ENCODE peak calls at places on chromosome 2, in six cellular contexts. Y is tibial artery, H is AG10803, S is astrocyte of the spinal cord, F is Peyer's patch, W is GM06990. Z is an unnamed sample.

GRCh38 chr2:218996937-218997336 is 3.7 kb upstream of the CRYBA2 start:
- DNase-seq in F (no peak), Y (no peak), S (no peak), H (no peak), W (no peak), Z (no peak)

GRCh38 chr2:24820175-24820513 is 26.9 kb downstream of the CENPO start:
- DNase-seq in Y (no peak), S (no peak), H (no peak), F (no peak), W (no peak), Z (no peak)

GRCh38 chr2:97748397-97748796 is 35.0 kb downstream of the ZAP70 start:
- DNase-seq in Y (no peak), W (peak), F (peak), S (no peak), H (peak), Z (peak)

GRCh38 chr2:40716879-40717278 is 265.0 kb upstream of the SLC8A1 start:
- DNase-seq in W (no peak), F (no peak), S (peak), Y (no peak), H (peak), Z (no peak)

GRCh38 chr2:130376433-130377293 is 20.8 kb downstream of the PTPN18 start:
- DNase-seq in F (no peak), S (no peak), W (peak), H (no peak), Y (no peak), Z (no peak)

GRCh38 chr2:144322379-144322778 is 197.5 kb downstream of the ZEB2 start:
- DNase-seq in H (peak), F (no peak), W (no peak), S (no peak), Y (no peak), Z (no peak)

GRCh38 chr2:65366595-65367125 is 65.7 kb downstream of the SPRED2 start:
- DNase-seq in Y (no peak), H (peak), W (no peak), F (peak), S (peak), Z (no peak)

GRCh38 chr2:238286551-238286950 is 1.9 kb downstream of the PER2 start:
- DNase-seq in S (peak), F (peak), Y (peak), H (peak), W (no peak), Z (no peak)

GRCh38 chr2:239275037-239275685 is 125.7 kb downstream of the HDAC4 start:
- DNase-seq in Y (peak), S (peak), F (peak), W (peak), H (peak), Z (peak)

GRCh38 chr2:189118386-189118785 is 61.2 kb downstream of the COL5A2 start:
- DNase-seq in H (no peak), F (no peak), Y (no peak), W (no peak), S (no peak), Z (no peak)

GRCh38 chr2:136255648-136256461 is 137.9 kb upstream of the CXCR4 start:
- DNase-seq in H (no peak), W (peak), S (no peak), F (peak), Y (no peak), Z (peak)

GRCh38 chr2:172951554-172951953 is 124.1 kb upstream of the MAP3K20 start:
- DNase-seq in S (no peak), H (no peak), F (no peak), Y (no peak), W (no peak), Z (no peak)

GRCh38 chr2:174952607-174953006 is 52.6 kb downstream of the CHN1 start:
- DNase-seq in F (no peak), Y (no peak), H (peak), S (peak), W (no peak), Z (no peak)

GRCh38 chr2:180478883-180479282 is 471.8 kb upstream of the CWC22 start:
- DNase-seq in H (peak), F (no peak), W (no peak), Y (no peak), S (no peak), Z (no peak)

GRCh38 chr2:241728627-241729026 is 5.8 kb upstream of the D2HGDH start:
- DNase-seq in H (no peak), F (no peak), Y (no peak), S (no peak), W (no peak), Z (no peak)

GRCh38 chr2:121205321-121205942 is 79.6 kb downstream of the TFCP2L1 start:
- DNase-seq in H (peak), S (peak), F (no peak), Y (peak), W (no peak), Z (no peak)

GRCh38 chr2:134405641-134406081 is 151.8 kb downstream of the MGAT5 start:
- DNase-seq in W (no peak), H (peak), Y (no peak), F (no peak), S (peak), Z (no peak)

GRCh38 chr2:132279930-132280615 is 118.3 kb upstream of the ANKRD30BL start:
- DNase-seq in H (no peak), W (no peak), Y (no peak), F (no peak), S (no peak), Z (no peak)

GRCh38 chr2:9191044-9191481 is 15.5 kb upstream of the ASAP2 start:
- DNase-seq in F (peak), W (no peak), Y (peak), H (peak), S (peak), Z (no peak)

DNA sequence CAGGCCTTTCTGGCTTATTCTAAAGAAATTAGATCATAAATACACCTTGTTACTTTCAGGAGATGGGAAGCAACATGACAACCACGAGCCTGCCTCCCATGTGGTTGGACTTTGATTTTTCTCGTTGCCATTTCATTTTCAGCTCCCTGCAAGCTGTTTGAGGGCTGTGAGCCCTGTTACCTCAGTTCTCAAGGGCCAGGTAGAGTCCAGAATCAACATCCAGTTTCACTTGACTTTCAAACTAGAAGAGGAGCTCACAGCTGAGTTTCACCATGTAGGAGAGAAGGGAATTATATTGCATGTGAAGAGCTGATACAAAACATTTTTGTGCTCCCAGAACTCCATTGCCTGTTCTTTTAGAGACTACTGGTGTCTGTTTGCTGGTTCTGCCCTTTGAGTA is 159.7 kb upstream of the BCL2L11 start:
- DNase-seq in F (no peak), W (no peak), Y (no peak), H (no peak), S (no peak), Z (no peak)
- H3K4me3 ChIP-seq in F (no peak), W (no peak), Y (no peak), H (no peak), S (no peak), Z (no peak)

GRCh38 chr2:201924453-201924852 is 109.2 kb upstream of the FZD7 start:
- DNase-seq in Y (no peak), F (no peak), S (no peak), H (no peak), W (no peak), Z (no peak)

GRCh38 chr2:201928363-201928762 is 105.3 kb upstream of the FZD7 start:
- DNase-seq in W (no peak), F (no peak), S (no peak), Y (no peak), H (no peak), Z (no peak)

GRCh38 chr2:201923991-201924390 is 109.7 kb upstream of the FZD7 start:
- DNase-seq in S (no peak), H (no peak), W (no peak), F (no peak), Y (no peak), Z (no peak)

GRCh38 chr2:201923436-201923975 is 110.1 kb upstream of the FZD7 start:
- DNase-seq in F (no peak), H (no peak), Y (no peak), W (no peak), S (no peak), Z (no peak)

GRCh38 chr2:201926071-201926470 is 107.6 kb upstream of the FZD7 start:
- DNase-seq in Y (no peak), W (no peak), S (no peak), H (peak), F (no peak), Z (no peak)
- H3K4me3 ChIP-seq in Y (no peak), W (no peak), S (no peak), H (no peak), F (no peak), Z (no peak)

GRCh38 chr2:222651721-222652420 is 4.0 kb downstream of the FARSB start:
- DNase-seq in F (no peak), W (no peak), H (peak), Y (no peak), S (no peak), Z (no peak)
- H3K4me3 ChIP-seq in F (no peak), W (no peak), H (no peak), Y (no peak), S (no peak), Z (no peak)

DNA sequence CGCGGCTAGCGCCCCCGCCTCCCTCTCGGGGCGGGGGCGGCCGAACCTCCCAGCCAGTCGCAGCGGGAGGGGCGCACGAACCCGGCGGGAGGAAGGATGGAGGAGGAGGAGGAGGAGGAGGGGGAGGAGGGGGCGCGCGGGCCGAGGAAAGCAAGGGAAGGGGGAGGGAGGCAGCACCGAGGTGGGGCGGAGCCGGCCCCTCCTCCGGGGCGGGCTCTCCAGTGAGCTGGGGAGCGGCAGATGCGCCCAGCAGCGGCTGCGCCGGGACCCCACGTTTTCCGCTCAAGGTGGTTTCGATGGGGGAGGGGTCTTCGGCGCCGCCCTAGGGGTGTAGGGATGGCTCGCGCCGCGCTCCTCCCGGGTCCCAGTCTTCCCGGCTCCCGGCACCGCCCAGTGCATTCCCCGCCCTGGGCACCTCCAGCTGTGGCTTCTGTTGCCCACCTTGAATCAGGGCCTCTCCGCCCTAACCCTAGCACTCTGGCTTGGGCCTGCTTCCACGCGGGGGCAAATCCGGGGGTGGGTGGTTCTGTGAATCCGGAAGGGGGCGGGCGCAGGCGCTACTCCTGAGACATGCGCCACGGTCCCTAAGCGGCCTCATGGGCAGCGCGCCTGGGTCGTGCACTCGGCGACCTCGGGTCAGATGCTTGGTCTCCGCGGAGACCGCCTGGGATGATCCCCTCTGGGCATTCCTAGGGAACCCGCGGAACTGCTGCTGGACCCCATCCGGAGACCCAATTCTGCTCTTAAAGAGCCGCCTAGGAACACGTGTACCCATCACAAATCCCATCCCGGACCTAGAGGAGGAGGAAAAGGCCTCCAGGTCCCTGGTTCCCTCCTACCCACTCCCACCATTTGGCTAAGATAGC is at the start of gene FBXO41:
- DNase-seq in W (peak), S (no peak), F (peak), Y (no peak), H (no peak), Z (peak)
- H3K4me3 ChIP-seq in W (peak), S (peak), F (peak), Y (peak), H (peak), Z (peak)

GRCh38 chr2:177265834-177266817 is 1.6 kb upstream of the NFE2L2 start:
- DNase-seq in S (peak), W (peak), F (no peak), H (peak), Y (no peak), Z (peak)
- H3K4me3 ChIP-seq in S (no peak), W (no peak), F (no peak), H (no peak), Y (peak), Z (peak)

GRCh38 chr2:151973901-151974199 is 125.0 kb downstream of the CACNB4 start:
- DNase-seq in H (peak), S (peak), Y (no peak), F (no peak), W (no peak), Z (no peak)
- H3K4me3 ChIP-seq in H (no peak), S (no peak), Y (no peak), F (no peak), W (no peak), Z (no peak)

Z was measured in CD4-positive, alpha-beta memory T cell.